ENCODE peak calls at places on chromosomes 12 and 14, in seven cellular contexts. F is heart left ventricle, P is pancreas, Y is left lobe of liver, M is GM23338, C is aorta, V is heart right ventricle. K is an unnamed sample.

GRCh38 chr12:2489266-2489665 is 305.5 kb upstream of the FKBP4 start:
- DNase-seq in F (no peak), P (no peak), Y (no peak), M (no peak), C (no peak), V (no peak), K (peak)

GRCh38 chr14:63249112-63249511 is 44.9 kb downstream of the RHOJ start:
- DNase-seq in F (no peak), P (no peak), Y (no peak), M (no peak), C (no peak), V (peak), K (peak)

GRCh38 chr14:99604766-99605298 is 825 bp upstream of the CCDC85C start:
- DNase-seq in F (no peak), P (peak), Y (no peak), M (peak), C (peak), V (peak), K (peak)

GRCh38 chr14:88154321-88154720 is 149.4 kb downstream of the GPR65 start:
- DNase-seq in F (no peak), P (no peak), Y (no peak), M (no peak), C (no peak), V (no peak), K (no peak)

GRCh38 chr12:28506271-28506670 is 316.0 kb downstream of the CCDC91 start:
- DNase-seq in F (no peak), P (no peak), Y (no peak), M (no peak), C (no peak), V (no peak), K (no peak)

GRCh38 chr12:106759526-106760183 is 14.8 kb upstream of the RIC8B start:
- DNase-seq in F (no peak), P (no peak), Y (no peak), M (no peak), C (peak), V (no peak), K (peak)

GRCh38 chr14:90381999-90382451 is 14.8 kb upstream of the CALM1 start:
- DNase-seq in F (peak), P (peak), Y (peak), M (peak), C (peak), V (peak), K (peak)

GRCh38 chr12:130970165-130970907 is 16.6 kb downstream of the ADGRD1 start:
- DNase-seq in F (no peak), P (no peak), Y (no peak), M (no peak), C (no peak), V (no peak), K (no peak)

GRCh38 chr12:80858356-80858755 is 79.4 kb downstream of the LIN7A start:
- DNase-seq in F (no peak), P (no peak), Y (no peak), M (no peak), C (no peak), V (no peak), K (peak)

GRCh38 chr12:1801285-1801975 is 18.9 kb upstream of the LRTM2 start:
- DNase-seq in F (peak), P (no peak), Y (peak), M (no peak), C (peak), V (no peak), K (no peak)

GRCh38 chr14:98754343-98755025 is 517.5 kb downstream of the BCL11B start:
- DNase-seq in F (no peak), P (no peak), Y (no peak), M (no peak), C (no peak), V (no peak), K (no peak)

GRCh38 chr14:35285168-35285990 is 6.8 kb upstream of the PSMA6 start:
- DNase-seq in F (no peak), P (no peak), Y (no peak), M (no peak), C (no peak), V (no peak), K (no peak)

GRCh38 chr12:57452181-57452936 is 2.7 kb upstream of the INHBE start:
- DNase-seq in F (peak), P (no peak), Y (no peak), M (peak), C (peak), V (peak), K (peak)

GRCh38 chr12:12887471-12887870 is 3.9 kb upstream of the GPRC5A start:
- DNase-seq in F (no peak), P (no peak), Y (no peak), M (no peak), C (no peak), V (no peak), K (no peak)

GRCh38 chr12:92141585-92142244 is 3.9 kb downstream of the BTG1 start:
- DNase-seq in F (no peak), P (no peak), Y (no peak), M (peak), C (no peak), V (no peak), K (peak)

GRCh38 chr14:30673071-30673470 is 51.0 kb downstream of the SCFD1 start:
- DNase-seq in F (no peak), P (no peak), Y (no peak), M (no peak), C (no peak), V (no peak), K (no peak)

GRCh38 chr12:91274886-91275285 is 92.3 kb upstream of the DCN start:
- DNase-seq in F (no peak), P (peak), Y (no peak), M (peak), C (no peak), V (peak), K (peak)

K was measured in NCI-H69.